ENCODE peak calls at places on chromosomes 16 and 17, in nine cellular contexts. C, Z, H, K, U, V, R, X and N are unnamed samples.

GRCh38 chr16:68064791-68065365 is 20.3 kb upstream of the NFATC3 start:
- DNase-seq in C (no peak), X (peak), R (peak), Z (peak), V (peak), K (peak), U (peak), H (peak), N (peak)

GRCh38 chr17:76575570-76575969 is 10.1 kb downstream of the ST6GALNAC2 start:
- DNase-seq in Z (no peak), V (no peak), K (no peak), X (no peak), C (no peak), U (no peak), R (no peak), H (no peak), N (no peak)

GRCh38 chr17:66143657-66144282 is 48.2 kb downstream of the CEP112 start:
- DNase-seq in R (no peak), C (no peak), U (no peak), V (no peak), K (no peak), H (no peak), Z (no peak), X (no peak), N (no peak)

GRCh38 chr17:5950871-5951270 is 119.3 kb upstream of the WSCD1 start:
- DNase-seq in R (no peak), V (no peak), U (no peak), K (no peak), H (no peak), Z (no peak), C (no peak), X (no peak), N (no peak)

GRCh38 chr17:9918804-9919352 is 13.8 kb upstream of the RCVRN start:
- DNase-seq in X (no peak), H (no peak), V (no peak), U (no peak), C (no peak), Z (no peak), R (no peak), K (no peak), N (peak)

GRCh38 chr17:11467639-11468038 is 130.6 kb upstream of the DNAH9 start:
- DNase-seq in Z (no peak), H (no peak), V (no peak), K (no peak), C (no peak), R (no peak), X (no peak), U (no peak), N (no peak)

GRCh38 chr17:33732116-33732515 is 439.0 kb upstream of the ASIC2 start:
- DNase-seq in C (no peak), K (no peak), R (peak), U (no peak), Z (no peak), V (no peak), X (no peak), H (no peak), N (no peak)

GRCh38 chr17:77372444-77373297 is 231.9 kb downstream of the SEC14L1 start:
- DNase-seq in K (peak), X (peak), Z (peak), R (peak), U (no peak), H (peak), C (peak), V (peak), N (peak)

GRCh38 chr16:88599092-88599733 is 29.0 kb downstream of the ZC3H18 start:
- DNase-seq in H (no peak), K (no peak), X (peak), Z (peak), R (no peak), C (no peak), U (no peak), V (no peak), N (peak)

GRCh38 chr16:1825381-1825863 is 1.2 kb downstream of the HAGH start:
- DNase-seq in U (no peak), R (no peak), H (no peak), V (no peak), C (no peak), Z (no peak), X (no peak), K (no peak), N (no peak)

GRCh38 chr17:75645501-75645888 is 12.3 kb downstream of the SMIM5 start:
- DNase-seq in X (no peak), C (no peak), H (peak), K (no peak), U (no peak), Z (no peak), R (no peak), V (no peak), N (no peak)

GRCh38 chr16:78065344-78065743 is 34.1 kb upstream of the WWOX start:
- DNase-seq in H (no peak), Z (no peak), X (no peak), U (no peak), V (no peak), C (no peak), R (no peak), K (no peak), N (no peak)